ENCODE peak calls at places on chromosomes 7 and 10, in five cellular contexts. R is tibial nerve, L is psoas muscle, J is colonic mucosa, H is neural progenitor cell. K is an unnamed sample. For H3K4me1, the result is how much of the 10 kb centered on the place peaks cover.

GRCh38 chr7:121328508-121329459 is at the start of gene WNT16:
- DNase-seq in R (no peak), L (no peak), J (no peak), H (peak), K (peak)

GRCh38 chr7:115533785-115534184 is 496.8 kb downstream of the TFEC start:
- DNase-seq in R (no peak), L (no peak), J (no peak), H (no peak), K (no peak)

GRCh38 chr7:15561840-15562239 is at the start of gene AGMO:
- DNase-seq in R (peak), L (peak), J (peak), H (peak), K (peak)

GRCh38 chr7:117323877-117324699 is 1.2 kb upstream of the WNT2 start:
- DNase-seq in R (no peak), L (peak), J (no peak), H (peak), K (peak)

GRCh38 chr10:89553064-89553734 is 17.8 kb upstream of the SLC16A12 start:
- DNase-seq in R (no peak), L (no peak), J (no peak), H (no peak), K (no peak)

GRCh38 chr10:125448596-125448995 is 234.4 kb downstream of the TEX36 start:
- DNase-seq in R (no peak), L (no peak), J (peak), H (peak), K (no peak)

GRCh38 chr7:150357277-150357676 is 11.3 kb upstream of the REPIN1 start:
- DNase-seq in R (no peak), L (no peak), J (no peak), H (peak), K (no peak)

GRCh38 chr7:25951414-25952276 is 200.4 kb upstream of the NFE2L3 start:
- DNase-seq in R (no peak), L (no peak), J (peak), H (peak), K (no peak)

GRCh38 chr10:132556994-132557441 is 19.4 kb downstream of the INPP5A start:
- DNase-seq in R (no peak), L (no peak), J (no peak), H (no peak), K (no peak)

GRCh38 chr10:62019013-62019684 is 117.7 kb downstream of the ARID5B start:
- DNase-seq in R (no peak), L (no peak), J (no peak), H (no peak), K (no peak)

GRCh38 chr10:62021116-62021515 is 119.6 kb downstream of the ARID5B start:
- DNase-seq in R (no peak), L (no peak), J (no peak), H (no peak), K (no peak)

GRCh38 chr10:62018141-62018911 is 116.8 kb downstream of the ARID5B start:
- DNase-seq in R (no peak), L (no peak), J (no peak), H (no peak), K (no peak)

GRCh38 chr10:62020362-62020730 is 118.8 kb downstream of the ARID5B start:
- DNase-seq in R (no peak), L (no peak), J (no peak), H (peak), K (no peak)

GRCh38 chr10:62019685-62020361 is 118.3 kb downstream of the ARID5B start:
- DNase-seq in R (no peak), L (no peak), J (no peak), H (no peak), K (no peak)
- H3K4me1 ChIP-seq in R (under half), L (under half), J (under half), H (under half), K (under half)

GRCh38 chr10:35415505-35415904 is 79.2 kb downstream of the CCNY start:
- DNase-seq in R (no peak), L (no peak), J (no peak), H (no peak), K (no peak)
- H3K4me1 ChIP-seq in R (under half), L (half or more), J (under half), H (under half), K (under half)

DNA sequence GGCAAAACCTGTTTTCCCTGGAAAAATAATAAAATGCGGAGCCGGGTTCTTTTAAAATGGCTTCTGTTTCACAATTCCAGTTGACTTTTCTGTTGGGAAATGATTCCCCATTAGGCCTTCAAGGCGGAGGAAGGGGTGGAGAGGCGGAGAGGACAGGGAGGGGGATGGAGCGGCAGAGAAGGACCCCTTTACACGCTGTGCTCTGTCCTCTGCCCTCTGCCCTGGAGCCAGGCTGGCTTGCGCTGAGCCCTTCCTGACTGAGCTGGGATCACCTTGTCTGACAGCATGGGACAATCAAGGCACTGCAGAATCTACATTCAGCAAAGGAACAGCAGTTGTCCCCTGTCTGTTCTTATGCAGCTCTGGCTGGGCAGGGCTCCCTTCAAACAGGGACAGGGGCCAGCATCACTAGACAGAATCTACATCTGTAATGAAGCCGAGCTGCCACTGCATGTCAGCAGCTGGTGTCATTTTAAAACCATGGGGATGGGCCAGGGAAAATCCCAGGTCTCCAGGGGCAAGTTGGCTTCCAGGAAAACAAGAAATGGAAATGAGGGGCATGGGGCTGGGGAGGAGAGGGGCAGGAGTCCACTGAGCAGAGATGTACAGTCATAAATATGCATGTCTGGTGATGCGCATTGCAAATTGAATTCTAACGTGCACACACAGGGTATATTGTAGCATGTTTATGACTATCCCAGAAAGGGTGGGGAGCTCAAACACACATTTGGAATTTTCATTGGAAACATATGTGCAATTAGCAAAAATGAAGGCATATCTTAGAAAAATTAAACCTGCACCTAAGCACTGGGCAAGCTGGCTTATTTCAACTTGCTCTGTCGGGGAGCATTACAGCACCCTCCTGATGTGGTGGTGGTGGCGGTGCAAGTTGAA is 119.9 kb downstream of the MKX start:
- DNase-seq in R (no peak), L (no peak), J (no peak), H (peak), K (no peak)
- H3K4me1 ChIP-seq in R (under half), L (under half), J (under half), H (under half), K (under half)

GRCh38 chr10:127851661-127852205 is 41.0 kb downstream of the CLRN3 start:
- DNase-seq in R (no peak), L (no peak), J (no peak), H (peak), K (no peak)
- H3K4me1 ChIP-seq in R (under half), L (under half), J (under half), H (under half), K (under half)

GRCh38 chr10:18473424-18474110 is 177.8 kb downstream of the NSUN6 start:
- DNase-seq in R (no peak), L (no peak), J (no peak), H (no peak), K (no peak)

GRCh38 chr10:18476283-18476682 is 175.1 kb downstream of the NSUN6 start:
- DNase-seq in R (no peak), L (no peak), J (no peak), H (no peak), K (no peak)

GRCh38 chr10:18478354-18478753 is 173.0 kb downstream of the NSUN6 start:
- DNase-seq in R (no peak), L (no peak), J (no peak), H (no peak), K (no peak)

GRCh38 chr10:18472977-18473376 is 178.4 kb downstream of the NSUN6 start:
- DNase-seq in R (no peak), L (no peak), J (no peak), H (no peak), K (no peak)

GRCh38 chr10:18474111-18474455 is 177.3 kb downstream of the NSUN6 start:
- DNase-seq in R (no peak), L (no peak), J (no peak), H (no peak), K (no peak)
- H3K4me1 ChIP-seq in R (under half), L (under half), J (under half), H (under half), K (under half)